ENCODE peak calls at places on chromosomes 6 and 20, in four cellular contexts. One of them, this sample, is unnamed.
A peak's percentile ranks its signal among the peaks of the same experiment; 100 is the strongest.

GRCh38 chr20:58028123-58028522 is 200.3 kb downstream of the ANKRD60 start:
- DNase-seq in fibroblast of pulmonary artery: no peak
- DNase-seq in fibroblast of lung: no peak
- DNase-seq in fibroblast of villous mesenchyme: no peak
- DNase-seq in this sample: no peak

GRCh38 chr6:155541976-155542375 is 86.3 kb upstream of the NOX3 start:
- DNase-seq in fibroblast of pulmonary artery: no peak
- DNase-seq in fibroblast of lung: no peak
- DNase-seq in fibroblast of villous mesenchyme: no peak
- DNase-seq in this sample: no peak

GRCh38 chr6:1047926-1048595 is 263.8 kb upstream of the FOXQ1 start:
- DNase-seq in fibroblast of pulmonary artery: no peak
- DNase-seq in fibroblast of lung: no peak
- DNase-seq in fibroblast of villous mesenchyme: no peak
- DNase-seq in this sample: no peak

GRCh38 chr20:63402860-63403220 is 41.7 kb upstream of the CHRNA4 start:
- DNase-seq in fibroblast of pulmonary artery: no peak
- DNase-seq in fibroblast of lung: no peak
- DNase-seq in fibroblast of villous mesenchyme: no peak
- DNase-seq in this sample: no peak

GRCh38 chr6:156309017-156309416 is 468.2 kb upstream of the ARID1B start:
- DNase-seq in fibroblast of pulmonary artery: no peak
- DNase-seq in fibroblast of lung: no peak
- DNase-seq in fibroblast of villous mesenchyme: no peak
- DNase-seq in this sample: no peak

GRCh38 chr6:6972456-6972855 is 135.3 kb upstream of the RREB1 start:
- DNase-seq in fibroblast of pulmonary artery: peak; percentile 86
- DNase-seq in fibroblast of lung: peak; percentile 91
- DNase-seq in fibroblast of villous mesenchyme: peak; percentile 66
- DNase-seq in this sample: no peak

GRCh38 chr20:35492352-35492751 is 37.0 kb downstream of the CEP250 start:
- DNase-seq in fibroblast of pulmonary artery: no peak
- DNase-seq in fibroblast of lung: no peak
- DNase-seq in fibroblast of villous mesenchyme: no peak
- DNase-seq in this sample: no peak

GRCh38 chr6:26056583-26057350 is 30.5 kb upstream of the HFE start:
- DNase-seq in fibroblast of pulmonary artery: peak; percentile 40
- DNase-seq in fibroblast of lung: peak; percentile 14
- DNase-seq in fibroblast of villous mesenchyme: peak; percentile 28
- DNase-seq in this sample: no peak

GRCh38 chr20:51372176-51372803 is 170.2 kb downstream of the NFATC2 start:
- DNase-seq in fibroblast of pulmonary artery: peak; percentile 76
- DNase-seq in fibroblast of lung: peak; percentile 60
- DNase-seq in fibroblast of villous mesenchyme: peak; percentile 74
- DNase-seq in this sample: no peak

GRCh38 chr20:21496452-21496851 is 17.4 kb downstream of the NKX2-2 start:
- DNase-seq in fibroblast of pulmonary artery: no peak
- DNase-seq in fibroblast of lung: peak; percentile 60
- DNase-seq in fibroblast of villous mesenchyme: no peak
- DNase-seq in this sample: no peak

GRCh38 chr6:30770592-30770991 is 26.2 kb upstream of the IER3 start:
- DNase-seq in fibroblast of pulmonary artery: no peak
- DNase-seq in fibroblast of lung: no peak
- DNase-seq in fibroblast of villous mesenchyme: no peak
- DNase-seq in this sample: no peak

GRCh38 chr20:50285376-50286173 is 94.9 kb downstream of the CEBPB start:
- DNase-seq in fibroblast of pulmonary artery: peak; percentile 79
- DNase-seq in fibroblast of lung: peak; percentile 65
- DNase-seq in fibroblast of villous mesenchyme: peak; percentile 97
- DNase-seq in this sample: no peak

GRCh38 chr20:38926934-38927616 is 858 bp downstream of the FAM83D start:
- DNase-seq in fibroblast of pulmonary artery: peak; percentile 36
- DNase-seq in fibroblast of lung: peak; percentile 18
- DNase-seq in fibroblast of villous mesenchyme: peak; percentile 42
- DNase-seq in this sample: no peak

GRCh38 chr6:46042355-46042999 is 26.8 kb upstream of the CLIC5 start:
- DNase-seq in fibroblast of pulmonary artery: peak; percentile 52
- DNase-seq in fibroblast of lung: peak; percentile 34
- DNase-seq in fibroblast of villous mesenchyme: peak; percentile 36
- DNase-seq in this sample: no peak

GRCh38 chr6:26401987-26402658 is at the start of gene BTN3A1:
- DNase-seq in fibroblast of pulmonary artery: peak; percentile 75
- DNase-seq in fibroblast of lung: peak; percentile 70
- DNase-seq in fibroblast of villous mesenchyme: peak; percentile 86
- DNase-seq in this sample: peak; percentile 67

GRCh38 chr6:120077489-120077888 is 727.9 kb upstream of the MAN1A1 start:
- DNase-seq in fibroblast of pulmonary artery: peak; percentile 1
- DNase-seq in fibroblast of lung: no peak
- DNase-seq in fibroblast of villous mesenchyme: no peak
- DNase-seq in this sample: no peak

GRCh38 chr20:19712737-19713260 is 45.3 kb upstream of the RIN2 start:
- DNase-seq in fibroblast of pulmonary artery: no peak
- DNase-seq in fibroblast of lung: no peak
- DNase-seq in fibroblast of villous mesenchyme: peak; percentile 29
- DNase-seq in this sample: no peak

GRCh38 chr6:149235130-149235561 is 82.4 kb upstream of the TAB2 start:
- DNase-seq in fibroblast of pulmonary artery: peak; percentile 92
- DNase-seq in fibroblast of lung: peak; percentile 95
- DNase-seq in fibroblast of villous mesenchyme: peak; percentile 73
- DNase-seq in this sample: peak; percentile 56

GRCh38 chr20:62558779-62559178 is 83.0 kb upstream of the GATA5 start:
- DNase-seq in fibroblast of pulmonary artery: no peak
- DNase-seq in fibroblast of lung: no peak
- DNase-seq in fibroblast of villous mesenchyme: no peak
- DNase-seq in this sample: no peak

GRCh38 chr20:46963758-46964181 is 69.1 kb downstream of the EYA2 start:
- DNase-seq in fibroblast of pulmonary artery: no peak
- DNase-seq in fibroblast of lung: no peak
- DNase-seq in fibroblast of villous mesenchyme: no peak
- DNase-seq in this sample: no peak

GRCh38 chr20:19528286-19529030 is 229.6 kb upstream of the RIN2 start:
- DNase-seq in fibroblast of pulmonary artery: no peak
- DNase-seq in fibroblast of lung: no peak
- DNase-seq in fibroblast of villous mesenchyme: no peak
- DNase-seq in this sample: no peak

GRCh38 chr6:41733707-41734665 is 1.4 kb downstream of the TFEB start:
- DNase-seq in fibroblast of pulmonary artery: peak; percentile 61
- DNase-seq in fibroblast of lung: peak; percentile 67
- DNase-seq in fibroblast of villous mesenchyme: peak; percentile 82
- DNase-seq in this sample: peak; percentile 63
- TF ChIP-seq CTCF in fibroblast of pulmonary artery: no peak
- TF ChIP-seq CTCF in fibroblast of lung: no peak
- TF ChIP-seq CTCF in fibroblast of villous mesenchyme: no peak
- TF ChIP-seq CTCF in this sample: no peak

DNA sequence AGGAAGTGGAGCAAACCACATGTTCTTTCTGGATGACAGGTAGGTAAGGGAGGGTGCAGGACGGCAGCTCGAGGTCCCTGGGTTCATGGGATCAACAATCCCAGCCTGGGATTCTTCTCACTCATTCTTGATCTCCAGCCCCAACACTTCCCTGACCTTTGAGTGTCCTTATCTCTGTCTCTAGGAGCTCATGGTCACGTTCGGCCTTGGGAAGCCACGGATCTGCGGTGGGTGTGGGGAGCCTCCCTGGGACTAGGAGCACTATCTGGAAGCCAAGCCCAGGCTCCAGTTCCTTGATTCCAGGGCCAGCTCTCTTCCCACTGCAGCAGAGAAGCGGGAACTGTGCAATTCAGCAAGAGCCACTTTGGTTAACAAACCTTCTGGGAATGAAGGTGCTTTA is 27.5 kb downstream of the BNIP5 start:
- DNase-seq in fibroblast of pulmonary artery: no peak
- DNase-seq in fibroblast of lung: no peak
- DNase-seq in fibroblast of villous mesenchyme: no peak
- DNase-seq in this sample: no peak
- TF ChIP-seq CTCF in fibroblast of pulmonary artery: no peak
- TF ChIP-seq CTCF in fibroblast of lung: no peak
- TF ChIP-seq CTCF in fibroblast of villous mesenchyme: no peak
- TF ChIP-seq CTCF in this sample: no peak

DNA sequence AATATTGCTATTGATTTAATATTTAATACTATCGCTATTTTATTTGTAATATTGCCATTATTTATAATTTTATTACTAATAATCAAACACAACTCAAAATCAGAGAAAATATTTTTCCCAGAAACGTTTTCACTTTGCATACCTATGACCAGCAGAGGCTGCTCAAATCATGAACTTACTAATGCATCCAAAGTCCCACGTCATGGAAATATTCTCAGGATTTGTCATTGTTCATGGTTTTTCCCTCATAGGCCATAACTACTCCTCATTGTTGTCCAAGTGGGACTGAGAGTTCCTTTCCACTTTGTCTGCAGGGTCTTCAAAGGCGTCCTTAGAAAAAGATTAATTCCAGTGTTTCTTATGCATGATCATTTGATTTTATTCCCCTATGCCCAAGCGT is 344.8 kb downstream of the THBS2 start:
- DNase-seq in fibroblast of pulmonary artery: peak; percentile 75
- DNase-seq in fibroblast of lung: peak; percentile 74
- DNase-seq in fibroblast of villous mesenchyme: peak; percentile 76
- DNase-seq in this sample: no peak
- TF ChIP-seq CTCF in fibroblast of pulmonary artery: no peak
- TF ChIP-seq CTCF in fibroblast of lung: peak; percentile 44
- TF ChIP-seq CTCF in fibroblast of villous mesenchyme: peak; percentile 32
- TF ChIP-seq CTCF in this sample: no peak

GRCh38 chr6:77273929-77274328 is 189.4 kb downstream of the HTR1B start:
- DNase-seq in fibroblast of pulmonary artery: no peak
- DNase-seq in fibroblast of lung: no peak
- DNase-seq in fibroblast of villous mesenchyme: no peak
- DNase-seq in this sample: no peak
- TF ChIP-seq CTCF in fibroblast of pulmonary artery: no peak
- TF ChIP-seq CTCF in fibroblast of lung: no peak
- TF ChIP-seq CTCF in fibroblast of villous mesenchyme: no peak
- TF ChIP-seq CTCF in this sample: no peak

DNA sequence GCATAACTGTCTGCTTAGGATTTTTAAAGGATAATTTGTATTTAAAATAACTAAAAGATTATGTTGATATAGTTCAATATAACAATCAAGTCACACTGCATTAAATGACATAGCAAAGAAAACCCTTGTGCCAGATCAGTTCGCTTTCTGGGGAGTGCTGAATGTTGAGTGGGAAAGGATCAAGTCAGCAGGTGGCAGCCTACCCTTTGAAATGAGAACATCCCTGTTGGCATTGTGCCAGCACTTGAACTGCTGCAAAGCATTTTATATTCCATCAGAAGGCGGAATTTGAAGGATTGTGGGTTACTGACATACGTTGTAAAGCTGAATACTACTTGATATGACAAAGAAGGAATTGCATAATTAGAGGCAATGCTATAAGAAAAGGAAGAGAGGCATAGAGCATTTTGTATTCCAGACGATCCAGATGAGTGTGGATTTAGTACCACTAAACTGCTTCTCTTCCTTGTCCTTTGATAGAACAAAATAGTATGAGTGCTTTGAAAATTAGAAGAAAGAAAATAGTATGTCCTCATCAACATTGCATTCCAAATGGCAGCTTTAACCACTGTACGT is 26.6 kb downstream of the BCKDHB start:
- DNase-seq in fibroblast of pulmonary artery: peak; percentile 78
- DNase-seq in fibroblast of lung: peak; percentile 65
- DNase-seq in fibroblast of villous mesenchyme: peak; percentile 70
- DNase-seq in this sample: no peak
- TF ChIP-seq CTCF in fibroblast of pulmonary artery: peak; percentile 52
- TF ChIP-seq CTCF in fibroblast of lung: peak; percentile 47
- TF ChIP-seq CTCF in fibroblast of villous mesenchyme: peak; percentile 61
- TF ChIP-seq CTCF in this sample: peak; percentile 41

DNA sequence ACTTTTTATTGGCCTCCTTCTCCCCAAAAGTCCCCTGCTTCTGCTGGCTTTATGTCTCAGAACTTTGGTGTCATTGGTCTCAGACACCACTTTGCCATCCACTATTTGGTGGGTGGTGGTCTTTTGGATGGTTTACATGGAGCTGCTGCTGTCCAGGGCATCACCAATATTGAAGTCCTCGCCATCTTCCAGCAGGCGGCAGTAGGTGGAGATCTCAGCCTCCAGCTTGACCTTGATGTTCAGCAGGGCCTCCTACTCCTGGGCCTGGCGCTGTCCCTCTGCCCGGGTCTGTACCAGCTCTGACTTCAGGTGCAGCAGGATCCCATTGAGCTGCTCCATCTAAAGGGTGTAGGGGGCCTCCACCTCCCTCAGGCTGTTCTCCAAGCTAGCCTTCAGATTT is 148.4 kb upstream of the FOXA2 start:
- DNase-seq in fibroblast of pulmonary artery: no peak
- DNase-seq in fibroblast of lung: no peak
- DNase-seq in fibroblast of villous mesenchyme: no peak
- DNase-seq in this sample: no peak
- TF ChIP-seq CTCF in fibroblast of pulmonary artery: no peak
- TF ChIP-seq CTCF in fibroblast of lung: no peak
- TF ChIP-seq CTCF in fibroblast of villous mesenchyme: peak; percentile 4
- TF ChIP-seq CTCF in this sample: no peak